ENCODE peak calls at places on chromosomes 7 and 10, in eight cellular contexts. One of them, this sample, is unnamed.
A peak's percentile ranks its signal among the peaks of the same experiment; 100 is the strongest.

GRCh38 chr10:44233561-44234470 is 151.1 kb downstream of the CXCL12 start:
- DNase-seq in Ammon's horn: no peak
- DNase-seq in NCI-H2081: no peak
- DNase-seq in lung: no peak
- DNase-seq in endothelial cell: peak; percentile 66
- DNase-seq in Calu3: no peak
- DNase-seq in NAMALWA: no peak
- DNase-seq in NCI-H1092: no peak
- DNase-seq in this sample: peak; percentile 87

GRCh38 chr10:70954373-70954772 is 66.0 kb upstream of the PCBD1 start:
- DNase-seq in endothelial cell: no peak
- DNase-seq in lung: no peak
- DNase-seq in Ammon's horn: no peak
- DNase-seq in Calu3: no peak
- DNase-seq in NCI-H1092: no peak
- DNase-seq in NCI-H2081: no peak
- DNase-seq in NAMALWA: no peak
- DNase-seq in this sample: no peak

GRCh38 chr7:1748076-1748750 is 78.1 kb downstream of the ELFN1 start:
- DNase-seq in Calu3: no peak
- DNase-seq in endothelial cell: no peak
- DNase-seq in NAMALWA: no peak
- DNase-seq in NCI-H2081: no peak
- DNase-seq in NCI-H1092: no peak
- DNase-seq in lung: no peak
- DNase-seq in Ammon's horn: no peak
- DNase-seq in this sample: no peak

GRCh38 chr7:48424731-48425130 is 253.5 kb downstream of the ABCA13 start:
- DNase-seq in endothelial cell: peak; percentile 12
- DNase-seq in Calu3: peak; percentile 40
- DNase-seq in lung: no peak
- DNase-seq in Ammon's horn: no peak
- DNase-seq in NCI-H1092: peak; percentile 47
- DNase-seq in NAMALWA: peak; percentile 59
- DNase-seq in NCI-H2081: peak; percentile 61
- DNase-seq in this sample: no peak

GRCh38 chr7:28017372-28017771 is 163.2 kb downstream of the JAZF1 start:
- DNase-seq in Ammon's horn: no peak
- DNase-seq in Calu3: no peak
- DNase-seq in NCI-H2081: no peak
- DNase-seq in NAMALWA: no peak
- DNase-seq in endothelial cell: no peak
- DNase-seq in NCI-H1092: no peak
- DNase-seq in lung: no peak
- DNase-seq in this sample: no peak

GRCh38 chr7:135966341-135967043 is 10.7 kb downstream of the MTPN start:
- DNase-seq in Ammon's horn: no peak
- DNase-seq in lung: no peak
- DNase-seq in NAMALWA: no peak
- DNase-seq in NCI-H2081: no peak
- DNase-seq in endothelial cell: no peak
- DNase-seq in NCI-H1092: no peak
- DNase-seq in Calu3: no peak
- DNase-seq in this sample: no peak

GRCh38 chr7:70743531-70743930 is 388.4 kb upstream of the GALNT17 start:
- DNase-seq in lung: no peak
- DNase-seq in Ammon's horn: no peak
- DNase-seq in NCI-H1092: no peak
- DNase-seq in NAMALWA: no peak
- DNase-seq in Calu3: no peak
- DNase-seq in endothelial cell: no peak
- DNase-seq in NCI-H2081: no peak
- DNase-seq in this sample: no peak

GRCh38 chr7:28542410-28542809 is 130.1 kb downstream of the CREB5 start:
- DNase-seq in NCI-H1092: no peak
- DNase-seq in endothelial cell: no peak
- DNase-seq in NCI-H2081: no peak
- DNase-seq in lung: no peak
- DNase-seq in Ammon's horn: no peak
- DNase-seq in Calu3: no peak
- DNase-seq in NAMALWA: no peak
- DNase-seq in this sample: no peak

GRCh38 chr10:37754538-37755323 is 102.7 kb downstream of the ZNF248 start:
- DNase-seq in NAMALWA: peak; percentile 57
- DNase-seq in NCI-H1092: no peak
- DNase-seq in NCI-H2081: no peak
- DNase-seq in Ammon's horn: peak; percentile 52
- DNase-seq in lung: no peak
- DNase-seq in endothelial cell: no peak
- DNase-seq in Calu3: no peak
- DNase-seq in this sample: peak; percentile 16

GRCh38 chr10:27614776-27615175 is 110.7 kb downstream of the RAB18 start:
- DNase-seq in Calu3: no peak
- DNase-seq in NCI-H1092: no peak
- DNase-seq in endothelial cell: no peak
- DNase-seq in Ammon's horn: no peak
- DNase-seq in lung: no peak
- DNase-seq in NAMALWA: no peak
- DNase-seq in NCI-H2081: no peak
- DNase-seq in this sample: no peak

GRCh38 chr10:68562666-68563522 is 2.8 kb downstream of the TET1 start:
- DNase-seq in Ammon's horn: no peak
- DNase-seq in NCI-H2081: peak; percentile 25
- DNase-seq in NAMALWA: peak; percentile 29
- DNase-seq in Calu3: no peak
- DNase-seq in lung: no peak
- DNase-seq in endothelial cell: peak; percentile 22
- DNase-seq in NCI-H1092: no peak
- DNase-seq in this sample: peak; percentile 92

GRCh38 chr10:32372000-32372875 is 25.3 kb upstream of the EPC1 start:
- DNase-seq in Ammon's horn: no peak
- DNase-seq in NCI-H2081: no peak
- DNase-seq in NAMALWA: no peak
- DNase-seq in lung: no peak
- DNase-seq in Calu3: peak; percentile 23
- DNase-seq in endothelial cell: no peak
- DNase-seq in NCI-H1092: no peak
- DNase-seq in this sample: no peak

GRCh38 chr10:110142965-110143364 is 64.4 kb upstream of the MXI1 start:
- DNase-seq in lung: no peak
- DNase-seq in NCI-H2081: no peak
- DNase-seq in Ammon's horn: no peak
- DNase-seq in Calu3: no peak
- DNase-seq in NCI-H1092: no peak
- DNase-seq in NAMALWA: no peak
- DNase-seq in endothelial cell: no peak
- DNase-seq in this sample: no peak

GRCh38 chr7:630539-630938 is 96.0 kb upstream of the DNAAF5 start:
- DNase-seq in Calu3: no peak
- DNase-seq in NAMALWA: no peak
- DNase-seq in NCI-H2081: no peak
- DNase-seq in Ammon's horn: no peak
- DNase-seq in lung: no peak
- DNase-seq in NCI-H1092: no peak
- DNase-seq in endothelial cell: no peak
- DNase-seq in this sample: no peak

GRCh38 chr7:137354361-137354760 is 10.8 kb upstream of the PTN start:
- DNase-seq in Calu3: peak; percentile 40
- DNase-seq in endothelial cell: no peak
- DNase-seq in NCI-H1092: peak; percentile 98
- DNase-seq in NAMALWA: no peak
- DNase-seq in lung: no peak
- DNase-seq in Ammon's horn: peak; percentile 17
- DNase-seq in NCI-H2081: peak; percentile 78
- DNase-seq in this sample: no peak

GRCh38 chr7:105849122-105849855 is 27.1 kb downstream of the ATXN7L1 start:
- DNase-seq in endothelial cell: no peak
- DNase-seq in Calu3: no peak
- DNase-seq in NCI-H1092: no peak
- DNase-seq in lung: no peak
- DNase-seq in NAMALWA: no peak
- DNase-seq in NCI-H2081: no peak
- DNase-seq in Ammon's horn: no peak
- DNase-seq in this sample: no peak

GRCh38 chr7:156156734-156157408 is 344.6 kb upstream of the SHH start:
- DNase-seq in NCI-H1092: peak; percentile 36
- DNase-seq in Ammon's horn: peak; percentile 27
- DNase-seq in NCI-H2081: no peak
- DNase-seq in Calu3: peak; percentile 64
- DNase-seq in NAMALWA: peak; percentile 30
- DNase-seq in lung: no peak
- DNase-seq in endothelial cell: peak; percentile 42
- DNase-seq in this sample: peak; percentile 47

GRCh38 chr10:21526952-21527633 is 1.6 kb upstream of the SKIDA1 start:
- DNase-seq in NCI-H2081: peak; percentile 64
- DNase-seq in endothelial cell: peak; percentile 82
- DNase-seq in lung: peak; percentile 59
- DNase-seq in NCI-H1092: no peak
- DNase-seq in Ammon's horn: peak; percentile 77
- DNase-seq in Calu3: peak; percentile 50
- DNase-seq in NAMALWA: peak; percentile 57
- DNase-seq in this sample: peak; percentile 65

GRCh38 chr10:76553700-76554470 is 1083.7 kb downstream of the KCNMA1 start:
- DNase-seq in NAMALWA: no peak
- DNase-seq in NCI-H1092: no peak
- DNase-seq in Calu3: no peak
- DNase-seq in lung: no peak
- DNase-seq in Ammon's horn: no peak
- DNase-seq in endothelial cell: no peak
- DNase-seq in NCI-H2081: no peak
- DNase-seq in this sample: no peak

GRCh38 chr7:2911466-2911865 is 67.4 kb upstream of the GNA12 start:
- DNase-seq in Calu3: no peak
- DNase-seq in NAMALWA: no peak
- DNase-seq in Ammon's horn: no peak
- DNase-seq in endothelial cell: no peak
- DNase-seq in NCI-H2081: no peak
- DNase-seq in NCI-H1092: no peak
- DNase-seq in lung: no peak
- DNase-seq in this sample: no peak

GRCh38 chr10:6542999-6543430 is 37.1 kb downstream of the PRKCQ start:
- DNase-seq in Calu3: no peak
- DNase-seq in endothelial cell: no peak
- DNase-seq in Ammon's horn: no peak
- DNase-seq in lung: no peak
- DNase-seq in NAMALWA: no peak
- DNase-seq in NCI-H2081: peak; percentile 61
- DNase-seq in NCI-H1092: no peak
- DNase-seq in this sample: no peak

GRCh38 chr10:3332732-3333131 is 160.2 kb upstream of the PITRM1 start:
- DNase-seq in Ammon's horn: no peak
- DNase-seq in NCI-H1092: no peak
- DNase-seq in lung: no peak
- DNase-seq in NAMALWA: no peak
- DNase-seq in NCI-H2081: no peak
- DNase-seq in endothelial cell: no peak
- DNase-seq in Calu3: no peak
- DNase-seq in this sample: no peak

GRCh38 chr7:148729984-148730733 is 31.5 kb downstream of the CUL1 start:
- DNase-seq in Calu3: no peak
- DNase-seq in NCI-H2081: no peak
- DNase-seq in lung: no peak
- DNase-seq in Ammon's horn: no peak
- DNase-seq in NCI-H1092: no peak
- DNase-seq in NAMALWA: no peak
- DNase-seq in endothelial cell: no peak
- DNase-seq in this sample: no peak

GRCh38 chr7:41030673-41031072 is 672.2 kb downstream of the INHBA start:
- DNase-seq in NAMALWA: no peak
- DNase-seq in lung: no peak
- DNase-seq in endothelial cell: no peak
- DNase-seq in Calu3: peak; percentile 52
- DNase-seq in Ammon's horn: no peak
- DNase-seq in NCI-H2081: no peak
- DNase-seq in NCI-H1092: no peak
- DNase-seq in this sample: no peak

GRCh38 chr7:12244129-12244528 is 33.0 kb downstream of the TMEM106B start:
- DNase-seq in NCI-H2081: peak; percentile 50
- DNase-seq in NAMALWA: peak; percentile 16
- DNase-seq in Calu3: peak; percentile 70
- DNase-seq in Ammon's horn: no peak
- DNase-seq in NCI-H1092: peak; percentile 16
- DNase-seq in endothelial cell: peak; percentile 30
- DNase-seq in lung: no peak
- DNase-seq in this sample: peak; percentile 37

GRCh38 chr7:74235525-74236269 is 18.5 kb downstream of the RFC2 start:
- DNase-seq in lung: no peak
- DNase-seq in Ammon's horn: no peak
- DNase-seq in Calu3: no peak
- DNase-seq in NAMALWA: no peak
- DNase-seq in endothelial cell: no peak
- DNase-seq in NCI-H1092: no peak
- DNase-seq in NCI-H2081: no peak
- DNase-seq in this sample: peak; percentile 25

GRCh38 chr10:106107711-106108110 is 1056.8 kb downstream of the SORCS1 start:
- DNase-seq in Calu3: no peak
- DNase-seq in NAMALWA: no peak
- DNase-seq in endothelial cell: no peak
- DNase-seq in NCI-H2081: no peak
- DNase-seq in NCI-H1092: no peak
- DNase-seq in lung: no peak
- DNase-seq in Ammon's horn: no peak
- DNase-seq in this sample: no peak

GRCh38 chr7:129401968-129402860 is 32.0 kb upstream of the STRIP2 start:
- DNase-seq in Calu3: no peak
- DNase-seq in NAMALWA: peak; percentile 33
- DNase-seq in Ammon's horn: no peak
- DNase-seq in endothelial cell: no peak
- DNase-seq in lung: no peak
- DNase-seq in NCI-H1092: no peak
- DNase-seq in NCI-H2081: no peak
- DNase-seq in this sample: no peak